ENCODE peak calls at places on chromosomes 16 and 17, in six cellular contexts. O is psoas muscle; L is stimulated activated CD4-positive, alpha-beta T cell treated with anti-CD3 and anti-CD28 coated beads, Interleukin-1b, Interleukin-23, amount 100 ng/mL, for 24 hours; X is fibroblast of the conjunctiva; B is effector CD4-positive, alpha-beta T cell; W is GM23248. F is an unnamed sample.

GRCh38 chr16:89383095-89384003 is 107.0 kb downstream of the ANKRD11 start:
- DNase-seq in O (no peak), L (no peak), X (no peak), B (no peak), W (no peak), F (peak; percentile 82)

GRCh38 chr16:3038256-3038655 is 1.5 kb upstream of the BICDL2 start:
- DNase-seq in O (no peak), L (no peak), X (no peak), B (no peak), W (peak; percentile 10), F (peak; percentile 93)

GRCh38 chr16:3119701-3120408 is 7.5 kb downstream of the ZNF205 start:
- DNase-seq in O (no peak), L (no peak), X (no peak), B (no peak), W (no peak), F (no peak)

GRCh38 chr16:85459529-85460251 is 153.4 kb upstream of the GSE1 start:
- DNase-seq in O (peak; percentile 53), L (no peak), X (no peak), B (no peak), W (no peak), F (no peak)

GRCh38 chr16:84851192-84852127 is 31.7 kb downstream of the CRISPLD2 start:
- DNase-seq in O (no peak), L (no peak), X (peak; percentile 74), B (no peak), W (peak; percentile 83), F (no peak)

GRCh38 chr16:57585051-57585687 is 42.7 kb downstream of the ADGRG5 start:
- DNase-seq in O (no peak), L (no peak), X (no peak), B (no peak), W (no peak), F (no peak)

GRCh38 chr17:64020068-64020766 is at the start of gene ICAM2:
- DNase-seq in O (peak; percentile 53), L (peak; percentile 71), X (no peak), B (peak; percentile 89), W (no peak), F (no peak)

GRCh38 chr17:6660765-6661463 is 9.4 kb downstream of the C17orf100 start:
- DNase-seq in O (no peak), L (no peak), X (no peak), B (no peak), W (no peak), F (no peak)

GRCh38 chr16:23716484-23716883 is 3.5 kb upstream of the ERN2 start:
- DNase-seq in O (no peak), L (no peak), X (no peak), B (no peak), W (no peak), F (no peak)

GRCh38 chr16:75535211-75535843 is 581 bp downstream of the CHST5 start:
- DNase-seq in O (no peak), L (no peak), X (no peak), B (no peak), W (no peak), F (no peak)

GRCh38 chr16:11152205-11152604 is 103.8 kb downstream of the SOCS1 start:
- DNase-seq in O (no peak), L (no peak), X (no peak), B (no peak), W (no peak), F (no peak)

GRCh38 chr17:1108560-1108809 is 71.3 kb downstream of the ABR start:
- DNase-seq in O (no peak), L (no peak), X (no peak), B (no peak), W (no peak), F (no peak)

GRCh38 chr17:27825459-27825858 is 25.1 kb upstream of the NOS2 start:
- DNase-seq in O (no peak), L (no peak), X (no peak), B (no peak), W (no peak), F (no peak)

GRCh38 chr17:2090804-2091534 is 36.1 kb downstream of the HIC1 start:
- DNase-seq in O (peak; percentile 67), L (no peak), X (peak; percentile 70), B (no peak), W (peak; percentile 97), F (no peak)

GRCh38 chr16:351804-352520 is 561 bp downstream of the AXIN1 start:
- DNase-seq in O (peak; percentile 49), L (no peak), X (no peak), B (peak; percentile 34), W (peak; percentile 61), F (peak; percentile 42)

GRCh38 chr17:512926-513325 is 160.3 kb upstream of the RPH3AL start:
- DNase-seq in O (no peak), L (no peak), X (no peak), B (no peak), W (peak; percentile 76), F (no peak)

GRCh38 chr17:61335105-61335844 is 64.4 kb upstream of the TBX2 start:
- DNase-seq in O (no peak), L (no peak), X (no peak), B (no peak), W (peak; percentile 14), F (no peak)

GRCh38 chr16:67504190-67505021 is 21.1 kb upstream of the AGRP start:
- DNase-seq in O (peak; percentile 41), L (no peak), X (no peak), B (no peak), W (peak; percentile 26), F (no peak)

GRCh38 chr17:13465678-13466077 is 136.1 kb downstream of the HS3ST3A1 start:
- DNase-seq in O (no peak), L (no peak), X (no peak), B (no peak), W (no peak), F (no peak)

GRCh38 chr17:50908860-50909764 is 43.0 kb upstream of the TOB1 start:
- DNase-seq in O (peak; percentile 57), L (no peak), X (no peak), B (peak; percentile 41), W (no peak), F (peak; percentile 93)

GRCh38 chr17:81813861-81814683 is 10.1 kb downstream of the GCGR start:
- DNase-seq in O (no peak), L (no peak), X (no peak), B (no peak), W (no peak), F (no peak)

GRCh38 chr16:47887496-47887895 is 268.3 kb downstream of the ABCC12 start:
- DNase-seq in O (no peak), L (no peak), X (no peak), B (no peak), W (peak; percentile 34), F (no peak)

GRCh38 chr16:79265701-79266100 is 334.8 kb downstream of the MAF start:
- DNase-seq in O (no peak), L (no peak), X (no peak), B (no peak), W (no peak), F (no peak)

GRCh38 chr17:19613979-19614378 is 34.6 kb upstream of the ALDH3A2 start:
- DNase-seq in O (no peak), L (no peak), X (no peak), B (no peak), W (no peak), F (no peak)

GRCh38 chr17:27471321-27472269 is 15.3 kb downstream of the KSR1 start:
- DNase-seq in O (no peak), L (peak; percentile 74), X (no peak), B (peak; percentile 50), W (peak; percentile 43), F (no peak)

GRCh38 chr17:41678907-41679739 is 9.6 kb upstream of the EIF1 start:
- DNase-seq in O (no peak), L (no peak), X (no peak), B (peak; percentile 46), W (peak; percentile 66), F (no peak)

GRCh38 chr17:63275318-63275967 is 170.7 kb downstream of the CYB561 start:
- DNase-seq in O (no peak), L (no peak), X (peak; percentile 93), B (no peak), W (peak; percentile 98), F (no peak)

GRCh38 chr16:21950782-21951521 is 2.2 kb upstream of the UQCRC2 start:
- DNase-seq in O (no peak), L (no peak), X (no peak), B (no peak), W (peak; percentile 63), F (no peak)

GRCh38 chr17:34858941-34859562 is 102.2 kb downstream of the CCT6B start:
- DNase-seq in O (no peak), L (no peak), X (no peak), B (no peak), W (peak; percentile 23), F (no peak)

GRCh38 chr16:28514246-28514645 is 7.6 kb upstream of the IL27 start:
- DNase-seq in O (no peak), L (no peak), X (no peak), B (no peak), W (no peak), F (no peak)

GRCh38 chr17:78166416-78166815 is 2.0 kb upstream of the SYNGR2 start:
- DNase-seq in O (no peak), L (no peak), X (no peak), B (no peak), W (no peak), F (peak; percentile 14)

GRCh38 chr16:1981972-1982574 is 804 bp upstream of the NOXO1 start:
- DNase-seq in O (no peak), L (no peak), X (no peak), B (no peak), W (no peak), F (no peak)

GRCh38 chr17:62724398-62725146 is 83.5 kb downstream of the MARCHF10 start:
- DNase-seq in O (no peak), L (peak; percentile 70), X (no peak), B (peak; percentile 35), W (peak; percentile 40), F (no peak)

GRCh38 chr17:60857521-60857920 is 179.9 kb downstream of the BCAS3 start:
- DNase-seq in O (no peak), L (no peak), X (no peak), B (no peak), W (no peak), F (no peak)

GRCh38 chr17:72591500-72592241 is 470.9 kb downstream of the SOX9 start:
- DNase-seq in O (no peak), L (no peak), X (no peak), B (no peak), W (peak; percentile 59), F (no peak)